ENCODE peak calls at places on chromosomes 12 and 14, in seven cellular contexts. One of them, this sample, is unnamed.

GRCh38 chr12:12721251-12721689 is 4.1 kb downstream of the CDKN1B start:
- DNase-seq in hypothalamus: no peak
- DNase-seq in naive thymus-derived CD8-positive, alpha-beta T cell: peak
- DNase-seq in kidney glomerular epithelial cell: no peak
- DNase-seq in CD4-positive, CD25-positive, alpha-beta regulatory T cell: peak
- DNase-seq in foreskin melanocyte: peak
- DNase-seq in transverse colon: peak
- DNase-seq in this sample: no peak

GRCh38 chr12:9319044-9319841 is 111.0 kb upstream of the PZP start:
- DNase-seq in kidney glomerular epithelial cell: no peak
- DNase-seq in CD4-positive, CD25-positive, alpha-beta regulatory T cell: no peak
- DNase-seq in hypothalamus: no peak
- DNase-seq in foreskin melanocyte: peak
- DNase-seq in naive thymus-derived CD8-positive, alpha-beta T cell: no peak
- DNase-seq in transverse colon: no peak
- DNase-seq in this sample: no peak

GRCh38 chr12:94717112-94717511 is 66.8 kb upstream of the TMCC3 start:
- DNase-seq in CD4-positive, CD25-positive, alpha-beta regulatory T cell: no peak
- DNase-seq in transverse colon: no peak
- DNase-seq in kidney glomerular epithelial cell: no peak
- DNase-seq in foreskin melanocyte: no peak
- DNase-seq in naive thymus-derived CD8-positive, alpha-beta T cell: no peak
- DNase-seq in hypothalamus: no peak
- DNase-seq in this sample: no peak

GRCh38 chr14:90756755-90757345 is 59.4 kb downstream of the TTC7B start:
- DNase-seq in naive thymus-derived CD8-positive, alpha-beta T cell: no peak
- DNase-seq in CD4-positive, CD25-positive, alpha-beta regulatory T cell: no peak
- DNase-seq in hypothalamus: no peak
- DNase-seq in kidney glomerular epithelial cell: no peak
- DNase-seq in transverse colon: no peak
- DNase-seq in foreskin melanocyte: no peak
- DNase-seq in this sample: no peak

GRCh38 chr14:99137913-99138571 is 134.0 kb downstream of the BCL11B start:
- DNase-seq in transverse colon: no peak
- DNase-seq in CD4-positive, CD25-positive, alpha-beta regulatory T cell: peak
- DNase-seq in foreskin melanocyte: no peak
- DNase-seq in kidney glomerular epithelial cell: no peak
- DNase-seq in hypothalamus: no peak
- DNase-seq in naive thymus-derived CD8-positive, alpha-beta T cell: no peak
- DNase-seq in this sample: peak

GRCh38 chr12:6042447-6042846 is 82.0 kb downstream of the VWF start:
- DNase-seq in kidney glomerular epithelial cell: no peak
- DNase-seq in hypothalamus: no peak
- DNase-seq in CD4-positive, CD25-positive, alpha-beta regulatory T cell: no peak
- DNase-seq in naive thymus-derived CD8-positive, alpha-beta T cell: no peak
- DNase-seq in transverse colon: no peak
- DNase-seq in foreskin melanocyte: no peak
- DNase-seq in this sample: no peak

GRCh38 chr12:68641138-68641537 is 30.4 kb downstream of the RAP1B start:
- DNase-seq in naive thymus-derived CD8-positive, alpha-beta T cell: no peak
- DNase-seq in hypothalamus: no peak
- DNase-seq in foreskin melanocyte: peak
- DNase-seq in transverse colon: peak
- DNase-seq in kidney glomerular epithelial cell: no peak
- DNase-seq in CD4-positive, CD25-positive, alpha-beta regulatory T cell: peak
- DNase-seq in this sample: no peak

GRCh38 chr14:90281261-90281660 is 24.9 kb downstream of the PSMC1 start:
- DNase-seq in CD4-positive, CD25-positive, alpha-beta regulatory T cell: no peak
- DNase-seq in kidney glomerular epithelial cell: peak
- DNase-seq in transverse colon: no peak
- DNase-seq in naive thymus-derived CD8-positive, alpha-beta T cell: no peak
- DNase-seq in foreskin melanocyte: no peak
- DNase-seq in hypothalamus: no peak
- DNase-seq in this sample: no peak

GRCh38 chr14:85233756-85234545 is 296.0 kb upstream of the FLRT2 start:
- DNase-seq in foreskin melanocyte: no peak
- DNase-seq in naive thymus-derived CD8-positive, alpha-beta T cell: no peak
- DNase-seq in transverse colon: no peak
- DNase-seq in kidney glomerular epithelial cell: peak
- DNase-seq in CD4-positive, CD25-positive, alpha-beta regulatory T cell: no peak
- DNase-seq in hypothalamus: no peak
- DNase-seq in this sample: no peak

GRCh38 chr12:49909826-49910225 is 6.1 kb upstream of the FAIM2 start:
- DNase-seq in CD4-positive, CD25-positive, alpha-beta regulatory T cell: no peak
- DNase-seq in naive thymus-derived CD8-positive, alpha-beta T cell: no peak
- DNase-seq in transverse colon: no peak
- DNase-seq in kidney glomerular epithelial cell: peak
- DNase-seq in foreskin melanocyte: no peak
- DNase-seq in hypothalamus: no peak
- DNase-seq in this sample: no peak

GRCh38 chr12:39378346-39378745 is 64.6 kb downstream of the KIF21A start:
- DNase-seq in CD4-positive, CD25-positive, alpha-beta regulatory T cell: no peak
- DNase-seq in kidney glomerular epithelial cell: no peak
- DNase-seq in hypothalamus: no peak
- DNase-seq in foreskin melanocyte: no peak
- DNase-seq in transverse colon: no peak
- DNase-seq in naive thymus-derived CD8-positive, alpha-beta T cell: no peak
- DNase-seq in this sample: peak

GRCh38 chr12:124352839-124353238 is 57.9 kb downstream of the RFLNA start:
- DNase-seq in foreskin melanocyte: peak
- DNase-seq in naive thymus-derived CD8-positive, alpha-beta T cell: no peak
- DNase-seq in hypothalamus: no peak
- DNase-seq in transverse colon: peak
- DNase-seq in CD4-positive, CD25-positive, alpha-beta regulatory T cell: no peak
- DNase-seq in kidney glomerular epithelial cell: no peak
- DNase-seq in this sample: no peak

GRCh38 chr12:53378705-53379388 is 1.1 kb upstream of the SP1 start:
- DNase-seq in hypothalamus: no peak
- DNase-seq in transverse colon: no peak
- DNase-seq in CD4-positive, CD25-positive, alpha-beta regulatory T cell: no peak
- DNase-seq in naive thymus-derived CD8-positive, alpha-beta T cell: no peak
- DNase-seq in foreskin melanocyte: no peak
- DNase-seq in kidney glomerular epithelial cell: no peak
- DNase-seq in this sample: peak

GRCh38 chr12:47218191-47218654 is 138.5 kb upstream of the AMIGO2 start:
- DNase-seq in foreskin melanocyte: no peak
- DNase-seq in hypothalamus: no peak
- DNase-seq in kidney glomerular epithelial cell: no peak
- DNase-seq in naive thymus-derived CD8-positive, alpha-beta T cell: no peak
- DNase-seq in CD4-positive, CD25-positive, alpha-beta regulatory T cell: no peak
- DNase-seq in transverse colon: no peak
- DNase-seq in this sample: no peak

GRCh38 chr14:101726954-101727302 is 34.6 kb upstream of the PPP2R5C start:
- DNase-seq in kidney glomerular epithelial cell: no peak
- DNase-seq in foreskin melanocyte: no peak
- DNase-seq in transverse colon: no peak
- DNase-seq in CD4-positive, CD25-positive, alpha-beta regulatory T cell: no peak
- DNase-seq in naive thymus-derived CD8-positive, alpha-beta T cell: no peak
- DNase-seq in hypothalamus: no peak
- DNase-seq in this sample: no peak

GRCh38 chr12:5780536-5780935 is 164.5 kb downstream of the ANO2 start:
- DNase-seq in CD4-positive, CD25-positive, alpha-beta regulatory T cell: no peak
- DNase-seq in hypothalamus: no peak
- DNase-seq in kidney glomerular epithelial cell: no peak
- DNase-seq in transverse colon: no peak
- DNase-seq in naive thymus-derived CD8-positive, alpha-beta T cell: no peak
- DNase-seq in foreskin melanocyte: no peak
- DNase-seq in this sample: no peak

GRCh38 chr12:52879394-52880351 is 25.2 kb downstream of the KRT8 start:
- DNase-seq in kidney glomerular epithelial cell: peak
- DNase-seq in transverse colon: peak
- DNase-seq in hypothalamus: peak
- DNase-seq in CD4-positive, CD25-positive, alpha-beta regulatory T cell: peak
- DNase-seq in foreskin melanocyte: peak
- DNase-seq in naive thymus-derived CD8-positive, alpha-beta T cell: peak
- DNase-seq in this sample: peak

GRCh38 chr14:100665518-100666032 is 61.1 kb upstream of the DLK1 start:
- DNase-seq in kidney glomerular epithelial cell: no peak
- DNase-seq in foreskin melanocyte: no peak
- DNase-seq in CD4-positive, CD25-positive, alpha-beta regulatory T cell: no peak
- DNase-seq in transverse colon: peak
- DNase-seq in naive thymus-derived CD8-positive, alpha-beta T cell: no peak
- DNase-seq in hypothalamus: no peak
- DNase-seq in this sample: no peak

GRCh38 chr12:68785358-68785757 is 22.6 kb upstream of the MDM2 start:
- DNase-seq in foreskin melanocyte: no peak
- DNase-seq in CD4-positive, CD25-positive, alpha-beta regulatory T cell: no peak
- DNase-seq in kidney glomerular epithelial cell: no peak
- DNase-seq in transverse colon: no peak
- DNase-seq in hypothalamus: no peak
- DNase-seq in naive thymus-derived CD8-positive, alpha-beta T cell: no peak
- DNase-seq in this sample: no peak

GRCh38 chr14:61573748-61574513 is 121.4 kb upstream of the HIF1A start:
- DNase-seq in kidney glomerular epithelial cell: peak
- DNase-seq in hypothalamus: no peak
- DNase-seq in foreskin melanocyte: no peak
- DNase-seq in naive thymus-derived CD8-positive, alpha-beta T cell: peak
- DNase-seq in transverse colon: no peak
- DNase-seq in CD4-positive, CD25-positive, alpha-beta regulatory T cell: no peak
- DNase-seq in this sample: no peak

GRCh38 chr14:88326352-88327103 is 3.5 kb upstream of the KCNK10 start:
- DNase-seq in transverse colon: no peak
- DNase-seq in CD4-positive, CD25-positive, alpha-beta regulatory T cell: no peak
- DNase-seq in kidney glomerular epithelial cell: no peak
- DNase-seq in foreskin melanocyte: no peak
- DNase-seq in hypothalamus: no peak
- DNase-seq in naive thymus-derived CD8-positive, alpha-beta T cell: no peak
- DNase-seq in this sample: no peak

GRCh38 chr14:74018029-74018703 is 922 bp downstream of the ENTPD5 start:
- DNase-seq in CD4-positive, CD25-positive, alpha-beta regulatory T cell: no peak
- DNase-seq in hypothalamus: no peak
- DNase-seq in naive thymus-derived CD8-positive, alpha-beta T cell: no peak
- DNase-seq in kidney glomerular epithelial cell: peak
- DNase-seq in transverse colon: no peak
- DNase-seq in foreskin melanocyte: peak
- DNase-seq in this sample: no peak

GRCh38 chr12:9123741-9124140 is 8.0 kb upstream of the A2M start:
- DNase-seq in transverse colon: no peak
- DNase-seq in hypothalamus: no peak
- DNase-seq in CD4-positive, CD25-positive, alpha-beta regulatory T cell: no peak
- DNase-seq in foreskin melanocyte: no peak
- DNase-seq in naive thymus-derived CD8-positive, alpha-beta T cell: no peak
- DNase-seq in kidney glomerular epithelial cell: no peak
- DNase-seq in this sample: no peak

GRCh38 chr12:95237315-95237714 is 19.7 kb downstream of the VEZT start:
- DNase-seq in foreskin melanocyte: no peak
- DNase-seq in transverse colon: no peak
- DNase-seq in naive thymus-derived CD8-positive, alpha-beta T cell: no peak
- DNase-seq in hypothalamus: no peak
- DNase-seq in CD4-positive, CD25-positive, alpha-beta regulatory T cell: no peak
- DNase-seq in kidney glomerular epithelial cell: no peak
- DNase-seq in this sample: no peak

GRCh38 chr14:24273422-24273998 is 2.1 kb upstream of the RABGGTA start:
- DNase-seq in foreskin melanocyte: no peak
- DNase-seq in naive thymus-derived CD8-positive, alpha-beta T cell: no peak
- DNase-seq in CD4-positive, CD25-positive, alpha-beta regulatory T cell: no peak
- DNase-seq in transverse colon: no peak
- DNase-seq in kidney glomerular epithelial cell: peak
- DNase-seq in hypothalamus: no peak
- DNase-seq in this sample: peak

GRCh38 chr12:132479938-132480619 is 9.9 kb upstream of the FBRSL1 start:
- DNase-seq in kidney glomerular epithelial cell: no peak
- DNase-seq in hypothalamus: no peak
- DNase-seq in foreskin melanocyte: no peak
- DNase-seq in CD4-positive, CD25-positive, alpha-beta regulatory T cell: no peak
- DNase-seq in naive thymus-derived CD8-positive, alpha-beta T cell: no peak
- DNase-seq in transverse colon: no peak
- DNase-seq in this sample: no peak

GRCh38 chr14:51219473-51220448 is 20.3 kb upstream of the TMX1 start:
- DNase-seq in kidney glomerular epithelial cell: peak
- DNase-seq in naive thymus-derived CD8-positive, alpha-beta T cell: no peak
- DNase-seq in CD4-positive, CD25-positive, alpha-beta regulatory T cell: no peak
- DNase-seq in hypothalamus: no peak
- DNase-seq in foreskin melanocyte: no peak
- DNase-seq in transverse colon: no peak
- DNase-seq in this sample: peak

GRCh38 chr12:47846294-47846996 is 26.7 kb upstream of the HDAC7 start:
- DNase-seq in CD4-positive, CD25-positive, alpha-beta regulatory T cell: no peak
- DNase-seq in foreskin melanocyte: no peak
- DNase-seq in hypothalamus: no peak
- DNase-seq in kidney glomerular epithelial cell: no peak
- DNase-seq in naive thymus-derived CD8-positive, alpha-beta T cell: no peak
- DNase-seq in transverse colon: no peak
- DNase-seq in this sample: no peak

GRCh38 chr12:50505945-50506344 is 1.2 kb downstream of the DIP2B start:
- DNase-seq in hypothalamus: peak
- DNase-seq in naive thymus-derived CD8-positive, alpha-beta T cell: no peak
- DNase-seq in foreskin melanocyte: peak
- DNase-seq in CD4-positive, CD25-positive, alpha-beta regulatory T cell: no peak
- DNase-seq in transverse colon: peak
- DNase-seq in kidney glomerular epithelial cell: peak
- DNase-seq in this sample: peak

GRCh38 chr12:19892186-19892585 is 452.9 kb downstream of the AEBP2 start:
- DNase-seq in naive thymus-derived CD8-positive, alpha-beta T cell: no peak
- DNase-seq in CD4-positive, CD25-positive, alpha-beta regulatory T cell: no peak
- DNase-seq in hypothalamus: no peak
- DNase-seq in foreskin melanocyte: no peak
- DNase-seq in kidney glomerular epithelial cell: no peak
- DNase-seq in transverse colon: no peak
- DNase-seq in this sample: no peak

GRCh38 chr14:67820428-67820881 is 876 bp downstream of the RAD51B start:
- DNase-seq in naive thymus-derived CD8-positive, alpha-beta T cell: no peak
- DNase-seq in foreskin melanocyte: peak
- DNase-seq in transverse colon: peak
- DNase-seq in kidney glomerular epithelial cell: peak
- DNase-seq in CD4-positive, CD25-positive, alpha-beta regulatory T cell: no peak
- DNase-seq in hypothalamus: no peak
- DNase-seq in this sample: peak

GRCh38 chr12:113088971-113089756 is 32.6 kb downstream of the DTX1 start:
- DNase-seq in transverse colon: peak
- DNase-seq in hypothalamus: no peak
- DNase-seq in CD4-positive, CD25-positive, alpha-beta regulatory T cell: peak
- DNase-seq in foreskin melanocyte: no peak
- DNase-seq in naive thymus-derived CD8-positive, alpha-beta T cell: no peak
- DNase-seq in kidney glomerular epithelial cell: no peak
- DNase-seq in this sample: no peak

GRCh38 chr12:127339065-127339464 is 927.9 kb upstream of the TMEM132C start:
- DNase-seq in CD4-positive, CD25-positive, alpha-beta regulatory T cell: no peak
- DNase-seq in foreskin melanocyte: no peak
- DNase-seq in hypothalamus: no peak
- DNase-seq in naive thymus-derived CD8-positive, alpha-beta T cell: no peak
- DNase-seq in kidney glomerular epithelial cell: no peak
- DNase-seq in transverse colon: no peak
- DNase-seq in this sample: no peak